ENCODE peak calls at places on chromosomes 11 and 22, in seven cellular contexts. One of them, this sample, is unnamed.

GRCh38 chr11:64743591-64744543 is at the start of gene RASGRP2:
- DNase-seq in GM18507: peak; percentile 43
- DNase-seq in thoracic aorta: peak; percentile 57
- DNase-seq in MCF 10A: no peak
- DNase-seq in H54: peak; percentile 80
- DNase-seq in mesendoderm: peak; percentile 42
- DNase-seq in activated CD4-positive, CD25-positive, alpha-beta regulatory T cell: peak; percentile 52
- DNase-seq in this sample: peak; percentile 81

GRCh38 chr11:128512478-128513127 is 74.8 kb downstream of the ETS1 start:
- DNase-seq in GM18507: no peak
- DNase-seq in thoracic aorta: no peak
- DNase-seq in MCF 10A: no peak
- DNase-seq in H54: no peak
- DNase-seq in mesendoderm: no peak
- DNase-seq in activated CD4-positive, CD25-positive, alpha-beta regulatory T cell: no peak
- DNase-seq in this sample: no peak

GRCh38 chr11:72588656-72589410 is 85.4 kb downstream of the PDE2A start:
- DNase-seq in GM18507: no peak
- DNase-seq in thoracic aorta: no peak
- DNase-seq in MCF 10A: no peak
- DNase-seq in H54: no peak
- DNase-seq in mesendoderm: no peak
- DNase-seq in activated CD4-positive, CD25-positive, alpha-beta regulatory T cell: no peak
- DNase-seq in this sample: no peak

GRCh38 chr11:130904380-130904779 is 11.9 kb downstream of the SNX19 start:
- DNase-seq in GM18507: no peak
- DNase-seq in thoracic aorta: no peak
- DNase-seq in MCF 10A: peak; percentile 25
- DNase-seq in H54: no peak
- DNase-seq in mesendoderm: peak; percentile 40
- DNase-seq in activated CD4-positive, CD25-positive, alpha-beta regulatory T cell: no peak
- DNase-seq in this sample: no peak

GRCh38 chr22:16776088-16776487 is 49.1 kb downstream of the XKR3 start:
- DNase-seq in GM18507: no peak
- DNase-seq in thoracic aorta: no peak
- DNase-seq in MCF 10A: no peak
- DNase-seq in H54: no peak
- DNase-seq in mesendoderm: no peak
- DNase-seq in activated CD4-positive, CD25-positive, alpha-beta regulatory T cell: no peak
- DNase-seq in this sample: no peak

GRCh38 chr11:63736864-63737263 is 31.7 kb downstream of the ZFTA start:
- DNase-seq in GM18507: no peak
- DNase-seq in thoracic aorta: no peak
- DNase-seq in MCF 10A: no peak
- DNase-seq in H54: no peak
- DNase-seq in mesendoderm: no peak
- DNase-seq in activated CD4-positive, CD25-positive, alpha-beta regulatory T cell: no peak
- DNase-seq in this sample: no peak

GRCh38 chr11:130636672-130637463 is 188.4 kb downstream of the ADAMTS15 start:
- DNase-seq in GM18507: no peak
- DNase-seq in thoracic aorta: no peak
- DNase-seq in MCF 10A: peak; percentile 90
- DNase-seq in H54: no peak
- DNase-seq in mesendoderm: peak; percentile 45
- DNase-seq in activated CD4-positive, CD25-positive, alpha-beta regulatory T cell: no peak
- DNase-seq in this sample: no peak

GRCh38 chr11:65814131-65814959 is 19.4 kb upstream of the SNX32 start:
- DNase-seq in GM18507: no peak
- DNase-seq in thoracic aorta: no peak
- DNase-seq in MCF 10A: no peak
- DNase-seq in H54: no peak
- DNase-seq in mesendoderm: no peak
- DNase-seq in activated CD4-positive, CD25-positive, alpha-beta regulatory T cell: no peak
- DNase-seq in this sample: no peak

This sample was measured in ecto neural progenitor cell.